ENCODE peak calls at places on chromosome 22, in eight cellular contexts. Y is prostate gland, V is stomach, Q is uterus, X is body of pancreas, R is testis, Z is transverse colon, M is A549. D is an unnamed sample.

GRCh38 chr22:45211848-45212247 is 28.8 kb downstream of the KIAA0930 start:
- DNase-seq in X (no peak), Y (no peak), R (no peak), M (peak), Z (no peak), Q (no peak), V (no peak), D (peak)

GRCh38 chr22:19466848-19467752 is 11.9 kb downstream of the UFD1 start:
- DNase-seq in R (no peak), M (no peak), Q (no peak), Z (no peak), Y (no peak), X (no peak), V (no peak), D (no peak)

GRCh38 chr22:44394246-44395115 is 81.7 kb upstream of the SHISAL1 start:
- DNase-seq in V (no peak), Z (no peak), M (no peak), R (no peak), Q (peak), X (no peak), Y (no peak), D (peak)

GRCh38 chr22:41052661-41053490 is 39.5 kb upstream of the EP300 start:
- DNase-seq in Y (no peak), X (no peak), R (no peak), Z (no peak), Q (no peak), M (no peak), V (no peak), D (no peak)

GRCh38 chr22:41540006-41540315 is 4.3 kb downstream of the POLR3H start:
- DNase-seq in R (no peak), V (no peak), X (no peak), M (no peak), Z (no peak), Y (no peak), Q (no peak), D (no peak)

GRCh38 chr22:44660051-44660830 is 41.8 kb upstream of the PRR5 start:
- DNase-seq in Z (no peak), Q (no peak), M (no peak), Y (no peak), V (no peak), R (no peak), X (no peak), D (no peak)

GRCh38 chr22:29380856-29381255 is 7.5 kb downstream of the AP1B1 start:
- DNase-seq in Z (no peak), R (no peak), V (no peak), Q (no peak), X (no peak), M (no peak), Y (no peak), D (no peak)

GRCh38 chr22:18110194-18110943 is at the start of gene TUBA8:
- DNase-seq in Z (peak), Y (peak), Q (peak), V (peak), M (no peak), X (peak), R (peak), D (peak)

GRCh38 chr22:43152355-43153071 is 1.2 kb downstream of the TSPO start:
- DNase-seq in Z (peak), M (peak), Y (peak), V (peak), Q (peak), X (peak), R (peak), D (peak)

GRCh38 chr22:26903030-26903856 is 245.9 kb downstream of the MIAT start:
- DNase-seq in Z (peak), V (no peak), X (no peak), M (no peak), Q (no peak), Y (no peak), R (peak), D (no peak)

GRCh38 chr22:44574581-44575343 is 76.7 kb upstream of the RTL6 start:
- DNase-seq in M (no peak), R (peak), Y (no peak), Z (no peak), X (peak), Q (no peak), V (peak), D (no peak)

GRCh38 chr22:33056108-33056507 is 2.1 kb downstream of the SYN3 start:
- DNase-seq in R (no peak), Q (no peak), X (no peak), M (no peak), Z (no peak), Y (no peak), V (no peak), D (no peak)
- H3K4me3 ChIP-seq in R (no peak), Q (no peak), X (no peak), M (no peak), Z (no peak), Y (no peak), V (no peak), D (no peak)

DNA sequence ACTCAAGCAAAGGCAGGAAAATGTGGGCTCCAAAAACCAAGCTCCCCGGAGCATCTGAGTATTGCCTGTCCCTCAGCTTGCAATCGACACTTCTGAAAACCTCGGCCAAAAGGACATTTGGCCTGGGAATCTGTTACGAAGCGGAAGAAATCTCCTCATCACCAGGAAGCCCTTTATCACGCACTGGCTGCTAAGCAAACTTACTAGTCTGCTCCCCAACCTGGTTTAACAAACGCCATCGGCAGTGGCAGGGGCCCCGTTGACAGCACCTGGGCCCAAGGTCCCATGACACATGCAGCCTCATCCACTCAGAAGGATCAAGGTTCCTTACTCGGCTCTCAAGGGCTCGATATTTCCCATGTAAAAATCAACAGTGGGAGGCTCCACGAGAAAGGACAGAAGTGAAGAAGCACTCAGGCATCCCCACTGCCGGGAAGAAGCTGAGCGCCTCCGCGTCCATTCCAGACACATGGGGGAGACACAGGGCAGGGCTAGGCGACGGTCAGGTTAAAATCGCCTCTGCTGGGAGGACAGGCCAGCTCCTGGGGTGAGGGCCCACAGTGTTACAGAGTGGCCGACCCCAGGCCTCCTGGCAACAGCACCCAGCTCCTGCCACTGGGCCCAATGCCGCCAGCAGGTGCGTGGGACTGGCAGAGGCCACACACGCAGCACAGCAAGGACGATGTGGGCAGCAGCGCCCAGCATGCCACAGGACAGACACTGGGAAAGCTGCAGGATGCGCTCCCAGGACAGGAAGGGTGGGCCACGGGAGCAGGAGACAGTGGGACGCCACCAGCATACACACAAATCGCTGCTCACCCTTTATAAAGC is 27.1 kb downstream of the BRD1 start:
- DNase-seq in Z (no peak), M (no peak), R (no peak), Q (no peak), Y (no peak), X (no peak), V (no peak), D (no peak)
- TF ChIP-seq CTCF in Z (no peak), M (no peak), R (no peak), Q (no peak), Y (no peak), X (no peak), V (no peak), D (no peak)

GRCh38 chr22:25165785-25166184 is 33.9 kb upstream of the CRYBB3 start:
- DNase-seq in M (no peak), R (no peak), Z (no peak), Q (no peak), X (no peak), V (no peak), Y (no peak), D (no peak)

GRCh38 chr22:25166266-25167056 is 33.2 kb upstream of the CRYBB3 start:
- DNase-seq in X (no peak), R (no peak), Z (no peak), M (no peak), Y (no peak), Q (no peak), V (no peak), D (no peak)

GRCh38 chr22:25167082-25167481 is 32.6 kb upstream of the CRYBB3 start:
- DNase-seq in R (no peak), X (no peak), Q (no peak), V (no peak), Y (no peak), M (no peak), Z (no peak), D (no peak)

GRCh38 chr22:25169278-25170031 is 30.2 kb upstream of the CRYBB3 start:
- DNase-seq in X (no peak), Y (peak), Z (no peak), R (no peak), M (no peak), V (no peak), Q (no peak), D (no peak)

GRCh38 chr22:25167834-25168601 is 31.6 kb upstream of the CRYBB3 start:
- DNase-seq in Z (no peak), V (peak), M (peak), R (no peak), X (no peak), Q (no peak), Y (no peak), D (peak)
- TF ChIP-seq POLR2A in Z (no peak), V (no peak), M (no peak), R (no peak), X (no peak), Q (no peak), Y (no peak), D (no peak)

GRCh38 chr22:20787223-20787622 is 13.3 kb downstream of the SERPIND1 start:
- DNase-seq in Y (no peak), V (no peak), Z (no peak), M (no peak), Q (no peak), X (no peak), R (no peak), D (no peak)

GRCh38 chr22:20787746-20788626 is 14.1 kb downstream of the SERPIND1 start:
- DNase-seq in V (no peak), Z (no peak), X (no peak), R (no peak), Y (no peak), M (no peak), Q (no peak), D (no peak)

GRCh38 chr22:20785415-20785814 is 11.5 kb downstream of the SERPIND1 start:
- DNase-seq in V (no peak), R (no peak), Z (no peak), X (no peak), M (no peak), Q (no peak), Y (no peak), D (no peak)

GRCh38 chr22:20786536-20786979 is 12.6 kb downstream of the SERPIND1 start:
- DNase-seq in Z (no peak), R (no peak), Q (no peak), M (no peak), X (peak), Y (no peak), V (no peak), D (no peak)

GRCh38 chr22:20786048-20786447 is 12.1 kb downstream of the SERPIND1 start:
- DNase-seq in V (no peak), Q (no peak), X (no peak), Y (no peak), M (no peak), Z (no peak), R (no peak), D (no peak)
- H3K4me3 ChIP-seq in V (no peak), Q (no peak), X (no peak), Y (no peak), M (no peak), Z (no peak), R (no peak), D (no peak)

DNA sequence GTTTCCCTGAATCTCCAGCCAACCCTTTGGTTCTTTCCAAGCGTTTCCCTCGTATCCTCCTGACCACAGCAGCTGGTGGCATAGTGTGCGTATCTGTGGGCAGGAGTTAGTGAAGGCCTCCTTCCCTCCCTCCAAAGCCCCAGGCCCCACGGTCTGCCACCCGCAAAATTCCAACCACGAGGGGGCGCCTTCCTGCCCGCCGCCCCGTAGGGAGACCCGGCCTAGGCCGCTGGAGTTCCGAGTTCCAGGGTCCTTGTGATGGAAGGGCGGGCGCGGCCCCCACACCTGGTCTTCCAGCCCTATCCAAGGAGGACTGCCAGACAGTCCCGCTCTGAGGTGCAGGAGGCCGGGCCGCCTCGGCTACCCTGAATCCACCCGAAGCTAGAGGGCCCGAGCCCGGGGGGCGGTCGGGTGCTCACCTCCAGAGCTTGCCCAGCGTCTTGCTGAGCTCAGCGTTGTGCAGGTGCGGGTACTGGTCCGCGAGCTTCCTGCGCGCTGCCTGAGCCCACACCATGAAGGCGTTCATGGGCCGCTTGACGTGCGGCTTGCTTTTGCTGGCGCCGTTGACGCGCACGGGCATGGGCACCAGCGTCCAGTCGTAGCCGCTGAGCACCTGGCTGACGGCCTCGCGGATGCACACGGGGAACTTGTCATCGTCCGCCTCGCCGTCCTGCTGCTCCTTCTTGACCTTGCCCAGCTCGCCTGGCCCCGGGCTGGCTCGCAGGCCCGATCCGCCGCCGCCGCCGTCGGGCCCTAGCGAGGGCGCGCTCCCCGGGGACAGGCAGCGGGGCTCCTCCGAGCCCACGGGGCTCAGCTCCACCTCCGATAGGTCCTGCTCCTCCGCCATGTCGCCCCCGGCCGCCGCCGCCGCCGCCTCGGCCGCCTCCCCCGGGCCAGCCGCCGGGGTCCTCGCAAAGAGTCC is 1.2 kb downstream of the SOX10 start:
- DNase-seq in V (no peak), Q (no peak), R (peak), X (no peak), M (no peak), Z (no peak), Y (no peak), D (no peak)
- TF ChIP-seq CTCF in V (no peak), Q (no peak), R (peak), X (no peak), M (no peak), Z (no peak), Y (no peak), D (no peak)

GRCh38 chr22:25207553-25208157 is 8.0 kb downstream of the CRYBB3 start:
- DNase-seq in Q (no peak), Y (no peak), Z (no peak), R (no peak), V (no peak), X (no peak), M (no peak), D (no peak)
- TF ChIP-seq POLR2A in Q (no peak), Y (no peak), Z (no peak), R (no peak), V (no peak), X (no peak), M (no peak), D (no peak)

GRCh38 chr22:22032906-22033802 is 50.6 kb upstream of the TOP3B start:
- DNase-seq in Q (no peak), Y (no peak), X (no peak), R (no peak), V (no peak), M (no peak), Z (no peak), D (no peak)

GRCh38 chr22:22031183-22031560 is 48.6 kb upstream of the TOP3B start:
- DNase-seq in X (no peak), R (no peak), V (no peak), Y (no peak), M (no peak), Q (no peak), Z (no peak), D (peak)

GRCh38 chr22:22031571-22031970 is 49.0 kb upstream of the TOP3B start:
- DNase-seq in R (no peak), M (no peak), Z (no peak), Y (no peak), X (no peak), Q (no peak), V (no peak), D (no peak)

GRCh38 chr22:22032099-22032905 is 49.7 kb upstream of the TOP3B start:
- DNase-seq in V (no peak), Q (no peak), M (no peak), Y (no peak), Z (no peak), X (no peak), R (no peak), D (no peak)

GRCh38 chr22:22030493-22031182 is 48.1 kb upstream of the TOP3B start:
- DNase-seq in Z (peak), Q (peak), M (peak), Y (no peak), V (no peak), X (no peak), R (peak), D (peak)
- H3K4me3 ChIP-seq in Z (no peak), Q (no peak), M (no peak), Y (no peak), V (no peak), X (no peak), R (no peak), D (no peak)

GRCh38 chr22:50525104-50525958 is at the start of gene SCO2:
- DNase-seq in Q (peak), Y (peak), R (peak), Z (peak), M (peak), X (peak), V (peak), D (peak)
- TF ChIP-seq CTCF in Q (peak), Y (peak), R (no peak), Z (no peak), M (no peak), X (peak), V (no peak), D (peak)

D was measured in spleen.